ENCODE peak calls at places on chromosomes 5 and 9, in five cellular contexts. One of them, this sample, is unnamed.

GRCh38 chr5:175214152-175214551 is 229.8 kb downstream of the DRD1 start:
- DNase-seq in stimulated activated CD8-positive, alpha-beta memory T cell treated with anti-CD3 and anti-CD28 coated beads, Interleukin-4, amount 100 ng/mL, for 24 hours: no peak
- DNase-seq in NCI-H1417: no peak
- DNase-seq in CD8-positive, alpha-beta T cell: no peak
- DNase-seq in posterior vena cava: peak; percentile 86
- DNase-seq in this sample: no peak

GRCh38 chr9:132949709-132950108 is 5.3 kb upstream of the TSC1 start:
- DNase-seq in CD8-positive, alpha-beta T cell: no peak
- DNase-seq in stimulated activated CD8-positive, alpha-beta memory T cell treated with anti-CD3 and anti-CD28 coated beads, Interleukin-4, amount 100 ng/mL, for 24 hours: no peak
- DNase-seq in posterior vena cava: no peak
- DNase-seq in NCI-H1417: no peak
- DNase-seq in this sample: no peak

GRCh38 chr9:129671519-129671918 is 6.1 kb downstream of the PRRX2 start:
- DNase-seq in posterior vena cava: no peak
- DNase-seq in stimulated activated CD8-positive, alpha-beta memory T cell treated with anti-CD3 and anti-CD28 coated beads, Interleukin-4, amount 100 ng/mL, for 24 hours: no peak
- DNase-seq in CD8-positive, alpha-beta T cell: no peak
- DNase-seq in NCI-H1417: no peak
- DNase-seq in this sample: no peak

GRCh38 chr5:81787843-81788242 is 36.9 kb upstream of the SSBP2 start:
- DNase-seq in stimulated activated CD8-positive, alpha-beta memory T cell treated with anti-CD3 and anti-CD28 coated beads, Interleukin-4, amount 100 ng/mL, for 24 hours: no peak
- DNase-seq in CD8-positive, alpha-beta T cell: no peak
- DNase-seq in posterior vena cava: no peak
- DNase-seq in NCI-H1417: peak; percentile 29
- DNase-seq in this sample: no peak

GRCh38 chr9:86766912-86767311 is 180.4 kb downstream of the GAS1 start:
- DNase-seq in posterior vena cava: peak; percentile 84
- DNase-seq in NCI-H1417: no peak
- DNase-seq in CD8-positive, alpha-beta T cell: no peak
- DNase-seq in stimulated activated CD8-positive, alpha-beta memory T cell treated with anti-CD3 and anti-CD28 coated beads, Interleukin-4, amount 100 ng/mL, for 24 hours: no peak
- DNase-seq in this sample: no peak

GRCh38 chr9:33263936-33264472 is 504 bp downstream of the BAG1 start:
- DNase-seq in CD8-positive, alpha-beta T cell: peak; percentile 32
- DNase-seq in posterior vena cava: peak; percentile 88
- DNase-seq in stimulated activated CD8-positive, alpha-beta memory T cell treated with anti-CD3 and anti-CD28 coated beads, Interleukin-4, amount 100 ng/mL, for 24 hours: peak; percentile 21
- DNase-seq in NCI-H1417: no peak
- DNase-seq in this sample: no peak

GRCh38 chr5:67815455-67816391 is 399.8 kb upstream of the PIK3R1 start:
- DNase-seq in posterior vena cava: no peak
- DNase-seq in NCI-H1417: no peak
- DNase-seq in CD8-positive, alpha-beta T cell: no peak
- DNase-seq in stimulated activated CD8-positive, alpha-beta memory T cell treated with anti-CD3 and anti-CD28 coated beads, Interleukin-4, amount 100 ng/mL, for 24 hours: no peak
- DNase-seq in this sample: no peak

GRCh38 chr5:172864747-172865146 is 30.7 kb downstream of the ERGIC1 start:
- DNase-seq in NCI-H1417: no peak
- DNase-seq in CD8-positive, alpha-beta T cell: no peak
- DNase-seq in posterior vena cava: no peak
- DNase-seq in stimulated activated CD8-positive, alpha-beta memory T cell treated with anti-CD3 and anti-CD28 coated beads, Interleukin-4, amount 100 ng/mL, for 24 hours: no peak
- DNase-seq in this sample: no peak

GRCh38 chr5:99187611-99188010 is 258.8 kb upstream of the CHD1 start:
- DNase-seq in posterior vena cava: no peak
- DNase-seq in stimulated activated CD8-positive, alpha-beta memory T cell treated with anti-CD3 and anti-CD28 coated beads, Interleukin-4, amount 100 ng/mL, for 24 hours: no peak
- DNase-seq in NCI-H1417: no peak
- DNase-seq in CD8-positive, alpha-beta T cell: no peak
- DNase-seq in this sample: no peak

GRCh38 chr5:35067985-35068384 is 20.2 kb upstream of the AGXT2 start:
- DNase-seq in posterior vena cava: no peak
- DNase-seq in stimulated activated CD8-positive, alpha-beta memory T cell treated with anti-CD3 and anti-CD28 coated beads, Interleukin-4, amount 100 ng/mL, for 24 hours: no peak
- DNase-seq in NCI-H1417: no peak
- DNase-seq in CD8-positive, alpha-beta T cell: no peak
- DNase-seq in this sample: no peak

GRCh38 chr5:43041131-43041668 is 1.1 kb upstream of the ANXA2R start:
- DNase-seq in CD8-positive, alpha-beta T cell: peak; percentile 37
- DNase-seq in posterior vena cava: peak; percentile 84
- DNase-seq in stimulated activated CD8-positive, alpha-beta memory T cell treated with anti-CD3 and anti-CD28 coated beads, Interleukin-4, amount 100 ng/mL, for 24 hours: no peak
- DNase-seq in NCI-H1417: peak; percentile 80
- DNase-seq in this sample: no peak

GRCh38 chr5:130514984-130515690 is 610.9 kb downstream of the CHSY3 start:
- DNase-seq in stimulated activated CD8-positive, alpha-beta memory T cell treated with anti-CD3 and anti-CD28 coated beads, Interleukin-4, amount 100 ng/mL, for 24 hours: no peak
- DNase-seq in posterior vena cava: no peak
- DNase-seq in CD8-positive, alpha-beta T cell: no peak
- DNase-seq in NCI-H1417: no peak
- DNase-seq in this sample: no peak

GRCh38 chr9:127589955-127590370 is 22.1 kb upstream of the STXBP1 start:
- DNase-seq in posterior vena cava: no peak
- DNase-seq in CD8-positive, alpha-beta T cell: peak; percentile 32
- DNase-seq in NCI-H1417: peak; percentile 62
- DNase-seq in stimulated activated CD8-positive, alpha-beta memory T cell treated with anti-CD3 and anti-CD28 coated beads, Interleukin-4, amount 100 ng/mL, for 24 hours: no peak
- DNase-seq in this sample: peak; percentile 57

GRCh38 chr5:1526681-1527131 is 2.9 kb upstream of the LPCAT1 start:
- DNase-seq in posterior vena cava: peak; percentile 67
- DNase-seq in NCI-H1417: no peak
- DNase-seq in stimulated activated CD8-positive, alpha-beta memory T cell treated with anti-CD3 and anti-CD28 coated beads, Interleukin-4, amount 100 ng/mL, for 24 hours: no peak
- DNase-seq in CD8-positive, alpha-beta T cell: no peak
- DNase-seq in this sample: no peak

GRCh38 chr9:134455951-134456739 is 129.9 kb downstream of the RXRA start:
- DNase-seq in NCI-H1417: peak; percentile 37
- DNase-seq in stimulated activated CD8-positive, alpha-beta memory T cell treated with anti-CD3 and anti-CD28 coated beads, Interleukin-4, amount 100 ng/mL, for 24 hours: peak; percentile 60
- DNase-seq in CD8-positive, alpha-beta T cell: peak; percentile 73
- DNase-seq in posterior vena cava: peak; percentile 96
- DNase-seq in this sample: no peak

GRCh38 chr9:109912082-109912581 is 132.1 kb downstream of the PALM2AKAP2 start:
- DNase-seq in posterior vena cava: no peak
- DNase-seq in NCI-H1417: no peak
- DNase-seq in stimulated activated CD8-positive, alpha-beta memory T cell treated with anti-CD3 and anti-CD28 coated beads, Interleukin-4, amount 100 ng/mL, for 24 hours: no peak
- DNase-seq in CD8-positive, alpha-beta T cell: no peak
- DNase-seq in this sample: no peak

GRCh38 chr9:89850633-89851325 is 246.0 kb downstream of the GADD45G start:
- DNase-seq in stimulated activated CD8-positive, alpha-beta memory T cell treated with anti-CD3 and anti-CD28 coated beads, Interleukin-4, amount 100 ng/mL, for 24 hours: no peak
- DNase-seq in CD8-positive, alpha-beta T cell: no peak
- DNase-seq in posterior vena cava: peak; percentile 84
- DNase-seq in NCI-H1417: no peak
- DNase-seq in this sample: no peak

GRCh38 chr9:26747611-26748010 is 145.0 kb downstream of the CAAP1 start:
- DNase-seq in CD8-positive, alpha-beta T cell: no peak
- DNase-seq in stimulated activated CD8-positive, alpha-beta memory T cell treated with anti-CD3 and anti-CD28 coated beads, Interleukin-4, amount 100 ng/mL, for 24 hours: no peak
- DNase-seq in posterior vena cava: no peak
- DNase-seq in NCI-H1417: no peak
- DNase-seq in this sample: no peak

GRCh38 chr9:9558907-9559306 is 1053.9 kb downstream of the PTPRD start:
- DNase-seq in CD8-positive, alpha-beta T cell: no peak
- DNase-seq in stimulated activated CD8-positive, alpha-beta memory T cell treated with anti-CD3 and anti-CD28 coated beads, Interleukin-4, amount 100 ng/mL, for 24 hours: no peak
- DNase-seq in posterior vena cava: no peak
- DNase-seq in NCI-H1417: no peak
- DNase-seq in this sample: no peak

GRCh38 chr9:134604834-134605233 is 36.8 kb upstream of the COL5A1 start:
- DNase-seq in posterior vena cava: peak; percentile 64
- DNase-seq in CD8-positive, alpha-beta T cell: no peak
- DNase-seq in NCI-H1417: no peak
- DNase-seq in stimulated activated CD8-positive, alpha-beta memory T cell treated with anti-CD3 and anti-CD28 coated beads, Interleukin-4, amount 100 ng/mL, for 24 hours: no peak
- DNase-seq in this sample: no peak

GRCh38 chr5:150406120-150407096 is 6.3 kb downstream of the CD74 start:
- DNase-seq in posterior vena cava: no peak
- DNase-seq in stimulated activated CD8-positive, alpha-beta memory T cell treated with anti-CD3 and anti-CD28 coated beads, Interleukin-4, amount 100 ng/mL, for 24 hours: no peak
- DNase-seq in CD8-positive, alpha-beta T cell: no peak
- DNase-seq in NCI-H1417: no peak
- DNase-seq in this sample: no peak

GRCh38 chr9:33234511-33235467 is 5.2 kb upstream of the SPINK4 start:
- DNase-seq in CD8-positive, alpha-beta T cell: no peak
- DNase-seq in NCI-H1417: no peak
- DNase-seq in posterior vena cava: no peak
- DNase-seq in stimulated activated CD8-positive, alpha-beta memory T cell treated with anti-CD3 and anti-CD28 coated beads, Interleukin-4, amount 100 ng/mL, for 24 hours: no peak
- DNase-seq in this sample: no peak

GRCh38 chr9:137021574-137021978 is 6.5 kb downstream of the ABCA2 start:
- DNase-seq in NCI-H1417: no peak
- DNase-seq in CD8-positive, alpha-beta T cell: no peak
- DNase-seq in stimulated activated CD8-positive, alpha-beta memory T cell treated with anti-CD3 and anti-CD28 coated beads, Interleukin-4, amount 100 ng/mL, for 24 hours: no peak
- DNase-seq in posterior vena cava: no peak
- DNase-seq in this sample: no peak

GRCh38 chr9:82829818-82830217 is 233.1 kb downstream of the RASEF start:
- DNase-seq in CD8-positive, alpha-beta T cell: no peak
- DNase-seq in stimulated activated CD8-positive, alpha-beta memory T cell treated with anti-CD3 and anti-CD28 coated beads, Interleukin-4, amount 100 ng/mL, for 24 hours: no peak
- DNase-seq in posterior vena cava: no peak
- DNase-seq in NCI-H1417: peak; percentile 69
- DNase-seq in this sample: no peak

GRCh38 chr5:82417776-82418607 is 139.8 kb upstream of the RPS23 start:
- DNase-seq in CD8-positive, alpha-beta T cell: no peak
- DNase-seq in stimulated activated CD8-positive, alpha-beta memory T cell treated with anti-CD3 and anti-CD28 coated beads, Interleukin-4, amount 100 ng/mL, for 24 hours: no peak
- DNase-seq in posterior vena cava: no peak
- DNase-seq in NCI-H1417: no peak
- DNase-seq in this sample: no peak

GRCh38 chr5:66540078-66540477 is 56.1 kb upstream of the MAST4 start:
- DNase-seq in stimulated activated CD8-positive, alpha-beta memory T cell treated with anti-CD3 and anti-CD28 coated beads, Interleukin-4, amount 100 ng/mL, for 24 hours: no peak
- DNase-seq in posterior vena cava: no peak
- DNase-seq in CD8-positive, alpha-beta T cell: no peak
- DNase-seq in NCI-H1417: no peak
- DNase-seq in this sample: no peak

GRCh38 chr5:175535781-175536180 is 57.4 kb downstream of the SFXN1 start:
- DNase-seq in CD8-positive, alpha-beta T cell: no peak
- DNase-seq in NCI-H1417: no peak
- DNase-seq in posterior vena cava: no peak
- DNase-seq in stimulated activated CD8-positive, alpha-beta memory T cell treated with anti-CD3 and anti-CD28 coated beads, Interleukin-4, amount 100 ng/mL, for 24 hours: no peak
- DNase-seq in this sample: no peak

GRCh38 chr5:127936439-127936972 is 147.1 kb upstream of the SLC12A2 start:
- DNase-seq in NCI-H1417: no peak
- DNase-seq in CD8-positive, alpha-beta T cell: peak; percentile 12
- DNase-seq in posterior vena cava: no peak
- DNase-seq in stimulated activated CD8-positive, alpha-beta memory T cell treated with anti-CD3 and anti-CD28 coated beads, Interleukin-4, amount 100 ng/mL, for 24 hours: peak; percentile 3
- DNase-seq in this sample: no peak

GRCh38 chr9:7370378-7370777 is 429.2 kb downstream of the DMAC1 start:
- DNase-seq in NCI-H1417: no peak
- DNase-seq in stimulated activated CD8-positive, alpha-beta memory T cell treated with anti-CD3 and anti-CD28 coated beads, Interleukin-4, amount 100 ng/mL, for 24 hours: no peak
- DNase-seq in posterior vena cava: no peak
- DNase-seq in CD8-positive, alpha-beta T cell: no peak
- DNase-seq in this sample: no peak

GRCh38 chr9:17004500-17004899 is 130.3 kb upstream of the CNTLN start:
- DNase-seq in stimulated activated CD8-positive, alpha-beta memory T cell treated with anti-CD3 and anti-CD28 coated beads, Interleukin-4, amount 100 ng/mL, for 24 hours: no peak
- DNase-seq in CD8-positive, alpha-beta T cell: no peak
- DNase-seq in posterior vena cava: no peak
- DNase-seq in NCI-H1417: no peak
- DNase-seq in this sample: no peak

GRCh38 chr5:133354323-133355161 is 257.8 kb downstream of the FSTL4 start:
- DNase-seq in NCI-H1417: no peak
- DNase-seq in CD8-positive, alpha-beta T cell: no peak
- DNase-seq in stimulated activated CD8-positive, alpha-beta memory T cell treated with anti-CD3 and anti-CD28 coated beads, Interleukin-4, amount 100 ng/mL, for 24 hours: no peak
- DNase-seq in posterior vena cava: peak; percentile 71
- DNase-seq in this sample: no peak

GRCh38 chr9:84843175-84843824 is 173.8 kb downstream of the NTRK2 start:
- DNase-seq in CD8-positive, alpha-beta T cell: no peak
- DNase-seq in posterior vena cava: no peak
- DNase-seq in stimulated activated CD8-positive, alpha-beta memory T cell treated with anti-CD3 and anti-CD28 coated beads, Interleukin-4, amount 100 ng/mL, for 24 hours: no peak
- DNase-seq in NCI-H1417: no peak
- DNase-seq in this sample: no peak

GRCh38 chr5:11128021-11128420 is 367.0 kb upstream of the DAP start:
- DNase-seq in NCI-H1417: no peak
- DNase-seq in posterior vena cava: no peak
- DNase-seq in stimulated activated CD8-positive, alpha-beta memory T cell treated with anti-CD3 and anti-CD28 coated beads, Interleukin-4, amount 100 ng/mL, for 24 hours: no peak
- DNase-seq in CD8-positive, alpha-beta T cell: no peak
- DNase-seq in this sample: no peak

GRCh38 chr5:150624334-150625163 is 15.9 kb upstream of the SYNPO start:
- DNase-seq in NCI-H1417: peak; percentile 22
- DNase-seq in posterior vena cava: no peak
- DNase-seq in CD8-positive, alpha-beta T cell: peak; percentile 22
- DNase-seq in stimulated activated CD8-positive, alpha-beta memory T cell treated with anti-CD3 and anti-CD28 coated beads, Interleukin-4, amount 100 ng/mL, for 24 hours: peak; percentile 8
- DNase-seq in this sample: peak; percentile 13

GRCh38 chr9:109498195-109499060 is at the start of gene PTPN3:
- DNase-seq in NCI-H1417: peak; percentile 58
- DNase-seq in stimulated activated CD8-positive, alpha-beta memory T cell treated with anti-CD3 and anti-CD28 coated beads, Interleukin-4, amount 100 ng/mL, for 24 hours: no peak
- DNase-seq in posterior vena cava: no peak
- DNase-seq in CD8-positive, alpha-beta T cell: no peak
- DNase-seq in this sample: peak; percentile 11

GRCh38 chr5:61450880-61451279 is 118.8 kb downstream of the ZSWIM6 start:
- DNase-seq in CD8-positive, alpha-beta T cell: no peak
- DNase-seq in posterior vena cava: no peak
- DNase-seq in stimulated activated CD8-positive, alpha-beta memory T cell treated with anti-CD3 and anti-CD28 coated beads, Interleukin-4, amount 100 ng/mL, for 24 hours: no peak
- DNase-seq in NCI-H1417: peak; percentile 16
- DNase-seq in this sample: no peak

This sample was measured in NCI-H1930.